ENCODE peak calls at places on chromosomes 13 and 19, in eight cellular contexts. O, B, H, N, R, E, Z and P are unnamed samples.

GRCh38 chr19:32232449-32232848 is 113.0 kb upstream of the ZNF507 start:
- DNase-seq in O (no peak), B (no peak), H (no peak), N (no peak), R (no peak), E (no peak), Z (no peak), P (peak)

GRCh38 chr19:31338069-31338767 is 11.0 kb downstream of the TSHZ3 start:
- DNase-seq in O (peak), B (no peak), H (peak), N (peak), R (peak), E (no peak), Z (no peak), P (no peak)

GRCh38 chr13:40579535-40579934 is 86.9 kb downstream of the FOXO1 start:
- DNase-seq in O (no peak), B (no peak), H (no peak), N (no peak), R (no peak), E (no peak), Z (no peak), P (no peak)

GRCh38 chr19:39737929-39738328 is at the start of gene CLC:
- DNase-seq in O (no peak), B (no peak), H (no peak), N (no peak), R (no peak), E (no peak), Z (no peak), P (no peak)

GRCh38 chr13:94329277-94329676 is 150.2 kb downstream of the DCT start:
- DNase-seq in O (no peak), B (no peak), H (no peak), N (no peak), R (no peak), E (no peak), Z (no peak), P (no peak)

GRCh38 chr13:27005556-27005955 is 166.1 kb downstream of the USP12 start:
- DNase-seq in O (no peak), B (no peak), H (no peak), N (no peak), R (no peak), E (no peak), Z (no peak), P (no peak)

GRCh38 chr13:36356058-36356457 is 9.9 kb upstream of the SPART start:
- DNase-seq in O (peak), B (no peak), H (no peak), N (no peak), R (no peak), E (no peak), Z (no peak), P (no peak)

GRCh38 chr13:48232420-48233096 is 448 bp upstream of the ITM2B start:
- DNase-seq in O (peak), B (no peak), H (no peak), N (peak), R (no peak), E (no peak), Z (no peak), P (no peak)

GRCh38 chr13:20808874-20809273 is 35.1 kb upstream of the EEF1AKMT1 start:
- DNase-seq in O (no peak), B (no peak), H (no peak), N (no peak), R (no peak), E (no peak), Z (no peak), P (no peak)

GRCh38 chr19:55250262-55251036 is 8.4 kb downstream of the PPP6R1 start:
- DNase-seq in O (no peak), B (no peak), H (no peak), N (no peak), R (peak), E (no peak), Z (no peak), P (no peak)

GRCh38 chr13:64457976-64458375 is 2772.2 kb downstream of the PCDH9 start:
- DNase-seq in O (no peak), B (no peak), H (no peak), N (no peak), R (no peak), E (no peak), Z (no peak), P (no peak)

GRCh38 chr19:33132021-33132420 is at the start of gene WDR88:
- DNase-seq in O (no peak), B (no peak), H (no peak), N (no peak), R (peak), E (no peak), Z (no peak), P (no peak)

GRCh38 chr13:20424959-20425358 is 100.7 kb downstream of the CRYL1 start:
- DNase-seq in O (no peak), B (no peak), H (no peak), N (no peak), R (no peak), E (no peak), Z (no peak), P (no peak)

GRCh38 chr13:35796627-35797026 is 320.1 kb upstream of the MAB21L1 start:
- DNase-seq in O (no peak), B (no peak), H (no peak), N (no peak), R (no peak), E (no peak), Z (no peak), P (no peak)

GRCh38 chr13:44934724-44935123 is 54.5 kb downstream of the NUFIP1 start:
- DNase-seq in O (no peak), B (no peak), H (no peak), N (no peak), R (no peak), E (no peak), Z (no peak), P (no peak)

GRCh38 chr19:46493236-46494114 is 2.2 kb downstream of the PNMA8B start:
- DNase-seq in O (no peak), B (no peak), H (peak), N (peak), R (peak), E (no peak), Z (no peak), P (no peak)

GRCh38 chr13:32535748-32536147 is 2.8 kb downstream of the N4BP2L2 start:
- DNase-seq in O (no peak), B (no peak), H (no peak), N (no peak), R (no peak), E (no peak), Z (no peak), P (no peak)
- TF ChIP-seq CTCF in O (no peak), B (no peak), H (no peak), N (no peak), R (no peak), E (no peak), Z (no peak), P (no peak)

DNA sequence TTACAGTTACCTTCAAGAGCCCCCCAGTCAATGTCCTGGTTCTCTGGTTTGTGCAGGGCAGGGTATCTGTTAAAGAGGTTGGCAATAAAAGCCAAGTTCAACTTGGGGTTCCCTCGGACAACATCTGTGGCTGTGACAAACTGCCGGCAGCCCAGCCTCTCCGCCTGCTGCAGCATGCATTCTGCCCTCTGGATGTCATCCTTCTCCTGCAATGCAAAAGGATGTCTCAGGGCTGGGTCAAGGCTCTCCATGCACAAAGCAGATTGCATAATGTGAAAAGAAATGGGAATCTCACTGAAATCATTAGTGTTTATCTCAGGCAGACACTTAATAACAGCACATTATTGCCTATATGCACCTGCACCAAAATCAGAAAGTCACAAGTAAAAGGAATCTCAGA is 35.1 kb downstream of the LCP1 start:
- DNase-seq in O (peak), B (no peak), H (no peak), N (no peak), R (no peak), E (no peak), Z (no peak), P (no peak)
- TF ChIP-seq CTCF in O (peak), B (peak), H (peak), N (no peak), R (no peak), E (no peak), Z (no peak), P (peak)

GRCh38 chr13:38452656-38453055 is 103.0 kb downstream of the UFM1 start:
- DNase-seq in O (no peak), B (no peak), H (no peak), N (no peak), R (no peak), E (no peak), Z (no peak), P (no peak)
- TF ChIP-seq CTCF in O (no peak), B (no peak), H (no peak), N (no peak), R (no peak), E (no peak), Z (no peak), P (no peak)

GRCh38 chr13:43193789-43194188 is 170.4 kb downstream of the DNAJC15 start:
- DNase-seq in O (no peak), B (no peak), H (no peak), N (no peak), R (no peak), E (no peak), Z (no peak), P (no peak)

GRCh38 chr13:43195112-43195511 is 171.7 kb downstream of the DNAJC15 start:
- DNase-seq in O (no peak), B (no peak), H (no peak), N (no peak), R (no peak), E (no peak), Z (no peak), P (no peak)

GRCh38 chr13:43195551-43195950 is 172.2 kb downstream of the DNAJC15 start:
- DNase-seq in O (no peak), B (no peak), H (no peak), N (no peak), R (no peak), E (no peak), Z (no peak), P (no peak)

GRCh38 chr13:43196171-43196611 is 172.8 kb downstream of the DNAJC15 start:
- DNase-seq in O (no peak), B (no peak), H (peak), N (no peak), R (no peak), E (no peak), Z (no peak), P (no peak)

DNA sequence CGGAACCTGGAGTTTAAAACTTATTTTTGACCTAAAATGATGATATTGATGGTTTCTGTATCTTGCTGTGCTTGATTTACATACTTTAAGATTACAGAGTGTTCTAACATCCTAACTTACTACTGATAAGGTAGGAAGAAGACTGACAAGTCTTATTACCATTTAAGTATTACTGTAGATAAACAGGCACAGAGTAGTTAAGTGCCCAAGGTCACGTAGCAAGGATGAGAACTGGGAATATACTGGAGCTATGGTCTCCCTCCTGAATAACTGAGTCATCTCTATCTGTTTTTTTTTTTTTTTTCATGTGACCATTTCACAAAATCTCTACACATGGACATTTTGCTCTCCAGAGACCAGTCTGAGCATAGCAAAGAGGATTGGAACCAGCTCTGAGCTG is 173.4 kb downstream of the DNAJC15 start:
- DNase-seq in O (no peak), B (no peak), H (no peak), N (no peak), R (no peak), E (no peak), Z (no peak), P (no peak)
- TF ChIP-seq CTCF in O (no peak), B (no peak), H (no peak), N (no peak), R (no peak), E (no peak), Z (no peak), P (no peak)

GRCh38 chr19:37304190-37304883 is 66.6 kb upstream of the ZNF527 start:
- DNase-seq in O (no peak), B (no peak), H (peak), N (no peak), R (peak), E (no peak), Z (no peak), P (no peak)

GRCh38 chr19:37313335-37313627 is 57.6 kb upstream of the ZNF527 start:
- DNase-seq in O (no peak), B (no peak), H (no peak), N (no peak), R (no peak), E (no peak), Z (no peak), P (no peak)

GRCh38 chr19:37306383-37306963 is 64.4 kb upstream of the ZNF527 start:
- DNase-seq in O (no peak), B (no peak), H (no peak), N (no peak), R (no peak), E (no peak), Z (no peak), P (no peak)

GRCh38 chr19:37304884-37305255 is 66.0 kb upstream of the ZNF527 start:
- DNase-seq in O (no peak), B (no peak), H (no peak), N (no peak), R (no peak), E (no peak), Z (no peak), P (no peak)

GRCh38 chr19:37309834-37310575 is 60.9 kb upstream of the ZNF527 start:
- DNase-seq in O (no peak), B (no peak), H (no peak), N (peak), R (no peak), E (no peak), Z (no peak), P (no peak)
- TF ChIP-seq CTCF in O (peak), B (no peak), H (no peak), N (peak), R (no peak), E (no peak), Z (no peak), P (no peak)

GRCh38 chr19:2173388-2173787 is 9.7 kb downstream of the DOT1L start:
- DNase-seq in O (no peak), B (no peak), H (no peak), N (no peak), R (no peak), E (no peak), Z (no peak), P (no peak)

GRCh38 chr19:2173841-2174577 is 10.3 kb downstream of the DOT1L start:
- DNase-seq in O (peak), B (no peak), H (no peak), N (peak), R (no peak), E (no peak), Z (no peak), P (no peak)

GRCh38 chr19:2170219-2170618 is 6.5 kb downstream of the DOT1L start:
- DNase-seq in O (no peak), B (no peak), H (no peak), N (no peak), R (no peak), E (no peak), Z (no peak), P (no peak)

GRCh38 chr19:2170987-2171348 is 7.2 kb downstream of the DOT1L start:
- DNase-seq in O (no peak), B (no peak), H (no peak), N (no peak), R (no peak), E (no peak), Z (no peak), P (no peak)

GRCh38 chr19:2171349-2172145 is 7.8 kb downstream of the DOT1L start:
- DNase-seq in O (peak), B (no peak), H (peak), N (peak), R (no peak), E (no peak), Z (peak), P (no peak)
- TF ChIP-seq CTCF in O (peak), B (no peak), H (peak), N (peak), R (no peak), E (no peak), Z (no peak), P (no peak)

GRCh38 chr19:51159656-51160055 is 17.6 kb downstream of the SIGLEC7 start:
- DNase-seq in O (no peak), B (no peak), H (no peak), N (no peak), R (no peak), E (no peak), Z (no peak), P (no peak)

GRCh38 chr19:51156710-51157109 is 14.6 kb downstream of the SIGLEC7 start:
- DNase-seq in O (no peak), B (no peak), H (no peak), N (no peak), R (no peak), E (no peak), Z (no peak), P (peak)

GRCh38 chr19:51161266-51161665 is 19.2 kb downstream of the SIGLEC7 start:
- DNase-seq in O (no peak), B (no peak), H (no peak), N (no peak), R (no peak), E (no peak), Z (no peak), P (no peak)

GRCh38 chr19:51157265-51157664 is 15.2 kb downstream of the SIGLEC7 start:
- DNase-seq in O (no peak), B (no peak), H (no peak), N (no peak), R (no peak), E (no peak), Z (no peak), P (peak)

DNA sequence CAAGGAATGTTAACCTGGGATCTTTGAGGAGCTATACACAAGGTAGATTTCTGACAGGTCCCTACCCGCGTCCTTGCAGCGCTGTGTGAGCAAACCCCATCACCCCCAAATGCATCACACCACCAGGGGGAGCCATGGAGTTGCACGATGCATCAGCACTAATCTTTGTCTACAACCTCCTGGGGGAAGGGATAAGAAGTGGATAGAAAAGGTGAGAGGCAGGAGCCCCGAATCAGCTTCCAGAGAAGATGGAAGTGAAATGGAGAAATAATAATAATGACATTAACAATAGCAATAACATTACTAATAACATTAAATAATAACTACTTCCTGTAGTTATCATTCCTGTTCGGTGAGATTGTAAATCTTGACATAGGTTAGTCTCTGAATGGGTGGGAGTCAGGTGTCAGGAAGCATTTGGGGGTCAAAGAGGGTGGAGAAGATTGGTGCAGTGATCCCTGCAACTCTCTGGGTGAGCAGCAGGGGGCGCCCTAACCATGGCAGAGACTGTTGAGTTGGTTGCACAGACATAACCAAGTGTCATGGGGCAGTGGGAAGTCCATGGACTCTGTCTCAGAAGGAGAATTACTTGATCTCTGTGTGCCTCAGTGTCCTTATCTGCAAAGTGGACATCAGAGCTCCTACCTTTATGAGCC is 16.5 kb downstream of the SIGLEC7 start:
- DNase-seq in O (peak), B (no peak), H (peak), N (peak), R (peak), E (no peak), Z (no peak), P (no peak)
- TF ChIP-seq CTCF in O (peak), B (peak), H (peak), N (peak), R (peak), E (peak), Z (peak), P (peak)

GRCh38 chr19:17726136-17726741 is 7.0 kb downstream of the MAP1S start:
- DNase-seq in O (no peak), B (no peak), H (no peak), N (no peak), R (peak), E (no peak), Z (no peak), P (no peak)

GRCh38 chr19:17727843-17728242 is 8.6 kb downstream of the MAP1S start:
- DNase-seq in O (no peak), B (no peak), H (no peak), N (no peak), R (no peak), E (no peak), Z (no peak), P (no peak)

GRCh38 chr19:17724655-17725054 is 5.4 kb downstream of the MAP1S start:
- DNase-seq in O (no peak), B (no peak), H (no peak), N (no peak), R (no peak), E (no peak), Z (no peak), P (no peak)

GRCh38 chr19:17726914-17727773 is 7.9 kb downstream of the MAP1S start:
- DNase-seq in O (no peak), B (no peak), H (no peak), N (no peak), R (peak), E (no peak), Z (no peak), P (no peak)

DNA sequence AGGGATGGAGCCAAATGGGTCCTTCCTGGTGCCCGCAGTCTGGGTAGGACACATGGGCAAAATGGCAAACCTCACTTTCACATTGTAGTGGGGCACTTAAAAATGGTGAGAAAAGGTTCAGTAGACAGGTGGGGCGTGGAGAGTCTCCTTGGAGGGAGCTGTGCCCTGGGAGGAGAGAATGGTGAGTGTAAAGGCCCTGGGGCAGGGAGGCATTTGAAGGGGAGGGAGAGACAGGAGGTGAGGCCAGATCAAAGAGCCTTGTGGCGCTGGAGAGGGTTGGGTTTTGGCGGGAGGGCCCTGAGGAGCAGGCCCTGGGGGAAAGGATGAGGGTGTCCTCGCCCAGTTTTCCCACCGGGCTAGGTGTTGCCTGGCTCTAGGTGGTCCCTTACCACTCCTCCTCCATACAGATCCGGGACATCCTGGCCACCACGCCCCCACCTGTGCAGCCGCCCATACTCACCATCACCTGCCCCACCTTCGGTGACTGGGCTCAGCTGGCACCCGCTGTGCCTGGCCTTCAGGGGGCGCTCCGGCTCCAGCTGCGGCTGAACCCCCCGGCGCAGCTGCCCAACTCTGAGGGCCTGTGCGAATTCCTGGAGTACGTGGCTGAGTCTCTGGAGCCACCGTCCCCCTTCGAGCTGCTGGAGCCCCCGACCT is 6.3 kb downstream of the MAP1S start:
- DNase-seq in O (no peak), B (no peak), H (no peak), N (peak), R (no peak), E (no peak), Z (no peak), P (no peak)
- TF ChIP-seq CTCF in O (peak), B (peak), H (no peak), N (peak), R (no peak), E (no peak), Z (no peak), P (peak)